ENCODE peak calls at places on chromosomes 13 and 19, in four cellular contexts. S is omental fat pad, E is cardiac fibroblast, W is tibial nerve. H is an unnamed sample.

GRCh38 chr13:81874681-81875661 is 1534.0 kb upstream of the SPRY2 start:
- DNase-seq in S (no peak), E (no peak), W (no peak), H (no peak)

GRCh38 chr19:17949956-17950309 is 17.0 kb upstream of the KCNN1 start:
- DNase-seq in S (no peak), E (no peak), W (no peak), H (no peak)

GRCh38 chr13:109762791-109763190 is 23.6 kb downstream of the IRS2 start:
- DNase-seq in S (no peak), E (no peak), W (no peak), H (no peak)

GRCh38 chr13:50543767-50544166 is 299.7 kb downstream of the DLEU7 start:
- DNase-seq in S (no peak), E (peak), W (no peak), H (no peak)

GRCh38 chr19:2039082-2039958 is 11.7 kb downstream of the MKNK2 start:
- DNase-seq in S (no peak), E (no peak), W (no peak), H (no peak)

GRCh38 chr13:32940601-32941000 is 75.6 kb upstream of the KL start:
- DNase-seq in S (no peak), E (peak), W (peak), H (no peak)

GRCh38 chr19:58407658-58408151 is 744 bp upstream of the ZNF584 start:
- DNase-seq in S (no peak), E (no peak), W (no peak), H (no peak)

GRCh38 chr19:51535535-51535934 is 4.1 kb upstream of the SIGLEC6 start:
- DNase-seq in S (no peak), E (no peak), W (no peak), H (no peak)

GRCh38 chr19:41720103-41720502 is 11.7 kb downstream of the CEACAM5 start:
- DNase-seq in S (no peak), E (no peak), W (no peak), H (no peak)

GRCh38 chr13:100883453-100883852 is 208.9 kb upstream of the TMTC4 start:
- DNase-seq in S (no peak), E (no peak), W (no peak), H (no peak)

GRCh38 chr13:27131202-27131623 is 40.4 kb downstream of the USP12 start:
- DNase-seq in S (no peak), E (peak), W (no peak), H (peak)

GRCh38 chr19:15869109-15869555 is 28.7 kb downstream of the CYP4F2 start:
- DNase-seq in S (no peak), E (peak), W (peak), H (peak)

GRCh38 chr19:18010149-18010548 is 2.2 kb downstream of the ARRDC2 start:
- DNase-seq in S (no peak), E (no peak), W (no peak), H (no peak)

GRCh38 chr19:55635334-55635717 is 5.5 kb upstream of the ZNF580 start:
- DNase-seq in S (no peak), E (no peak), W (no peak), H (no peak)

GRCh38 chr13:98939552-98940306 is 38.1 kb downstream of the DOCK9 start:
- DNase-seq in S (no peak), E (peak), W (no peak), H (no peak)

GRCh38 chr19:40759352-40759751 is 8.3 kb downstream of the SNRPA start:
- DNase-seq in S (no peak), E (no peak), W (no peak), H (no peak)

GRCh38 chr13:24141333-24141910 is 19.1 kb upstream of the SPATA13 start:
- DNase-seq in S (no peak), E (no peak), W (no peak), H (no peak)
- TF ChIP-seq CTCF in S (no peak), E (no peak), W (no peak), H (no peak)

GRCh38 chr13:52743988-52744387 is 4.4 kb upstream of the CNMD start:
- DNase-seq in S (no peak), E (no peak), W (no peak), H (no peak)
- TF ChIP-seq CTCF in S (no peak), E (no peak), W (no peak), H (peak)

GRCh38 chr19:31885280-31885853 is 460.0 kb upstream of the ZNF507 start:
- DNase-seq in S (no peak), E (no peak), W (no peak), H (no peak)
- TF ChIP-seq CTCF in S (no peak), E (no peak), W (no peak), H (no peak)

GRCh38 chr13:90233933-90234672 is 1113.4 kb upstream of the MIR17HG start:
- DNase-seq in S (no peak), E (peak), W (no peak), H (no peak)
- TF ChIP-seq CTCF in S (no peak), E (no peak), W (no peak), H (no peak)

DNA sequence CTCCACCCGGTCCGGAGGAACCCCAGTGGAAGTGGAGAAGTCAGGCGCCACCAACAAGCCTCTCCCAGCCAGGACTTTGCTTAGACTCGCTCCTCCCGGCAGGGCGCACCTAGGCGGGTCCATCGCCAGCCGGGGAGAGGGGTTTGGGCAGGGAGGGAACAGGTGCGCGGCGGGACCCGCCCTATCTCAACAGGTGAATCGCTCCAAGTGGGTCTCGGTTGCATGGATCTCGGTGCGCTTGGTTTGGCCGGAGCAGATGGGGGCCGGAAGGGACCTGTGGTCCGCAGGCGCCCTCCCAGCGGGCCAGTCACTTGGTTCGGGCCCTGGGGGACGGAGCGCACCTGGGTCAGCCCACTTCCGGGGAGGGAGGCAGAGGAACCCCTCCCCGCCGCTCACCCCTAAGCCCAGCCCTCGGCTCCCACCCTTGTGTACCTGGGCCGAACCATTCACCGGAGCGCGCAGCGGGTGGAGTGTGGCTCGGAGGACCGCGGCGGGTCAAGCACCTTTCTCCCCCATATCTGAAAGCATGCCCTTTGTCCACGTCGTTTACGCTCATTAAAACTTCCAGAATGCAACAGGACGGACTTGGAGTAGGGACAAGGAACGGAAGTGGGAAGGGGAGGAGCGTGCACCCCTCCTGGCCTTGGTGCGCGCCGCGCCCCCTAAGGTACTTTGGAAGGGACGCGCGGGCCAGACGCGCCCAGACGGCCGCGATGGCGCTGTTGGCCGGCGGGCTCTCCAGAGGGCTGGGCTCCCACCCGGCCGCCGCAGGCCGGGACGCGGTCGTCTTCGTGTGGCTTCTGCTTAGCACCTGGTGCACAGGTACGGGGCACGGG is at the start of gene LSR:
- DNase-seq in S (no peak), E (no peak), W (no peak), H (peak)
- TF ChIP-seq CTCF in S (no peak), E (no peak), W (no peak), H (no peak)

DNA sequence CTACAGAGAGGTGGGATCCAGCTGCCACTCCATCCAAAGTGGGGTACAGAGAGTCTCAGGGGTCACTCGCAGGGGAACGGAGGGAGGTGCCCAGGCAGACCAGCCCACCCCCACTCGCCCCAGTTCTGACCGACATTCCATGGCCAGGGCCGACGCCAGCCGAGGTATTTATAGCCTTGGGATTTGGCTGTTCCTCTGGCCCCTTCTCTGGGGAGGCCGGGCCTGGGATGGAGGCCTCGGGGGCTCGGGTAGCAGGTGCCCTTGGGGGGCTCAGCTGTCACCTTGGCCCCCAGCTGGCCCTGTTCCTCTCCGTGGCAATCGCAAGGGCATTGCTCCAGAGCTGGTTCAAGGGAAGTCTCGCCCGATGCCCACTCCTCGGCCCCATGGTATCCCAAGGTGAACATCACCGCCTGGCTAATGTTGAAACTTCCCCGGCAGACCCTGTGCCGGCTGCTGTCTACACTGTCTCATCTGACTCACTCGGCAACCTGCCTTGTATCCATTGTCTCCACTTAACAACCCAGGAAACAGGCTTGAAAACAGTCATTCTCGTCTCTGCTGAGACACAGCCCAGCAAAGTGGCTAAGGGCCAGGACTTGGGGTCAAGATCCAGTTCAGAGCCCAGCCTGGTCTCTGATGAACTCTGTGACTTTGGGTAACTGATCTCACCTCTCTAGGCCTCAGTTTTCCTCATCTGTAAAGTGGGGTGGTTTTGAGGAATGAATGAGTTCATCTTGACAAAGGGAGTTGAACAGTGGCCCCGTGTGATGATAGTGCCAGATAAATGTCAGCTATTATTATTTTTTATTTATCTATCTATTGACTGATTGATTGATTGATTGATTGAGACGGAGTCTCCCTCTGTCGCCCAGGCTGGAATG is 9.7 kb downstream of the PRKACA start:
- DNase-seq in S (no peak), E (peak), W (no peak), H (no peak)
- TF ChIP-seq CTCF in S (no peak), E (no peak), W (no peak), H (no peak)